ENCODE peak calls at places on chromosomes 5 and 9, in seven cellular contexts. L is GM23248; M is skeletal muscle cell; N is CD8-positive, alpha-beta T cell; I is kidney epithelial cell; D is Jurkat, Clone E6-1; U is Karpas-422. E is an unnamed sample.

GRCh38 chr5:148620696-148621095 is 33.6 kb downstream of the HTR4 start:
- DNase-seq in L (no peak), M (no peak), N (no peak), I (no peak), D (peak), U (no peak), E (no peak)

GRCh38 chr9:99105152-99106043 is 485 bp downstream of the TGFBR1 start:
- DNase-seq in L (peak), M (peak), N (peak), I (no peak), D (no peak), U (peak), E (no peak)

GRCh38 chr5:124713595-124713994 is 32.8 kb downstream of the ZNF608 start:
- DNase-seq in L (no peak), M (no peak), N (no peak), I (no peak), D (no peak), U (no peak), E (no peak)

GRCh38 chr5:141439411-141440141 is 9.3 kb downstream of the PCDHGA12 start:
- DNase-seq in L (peak), M (no peak), N (no peak), I (no peak), D (no peak), U (no peak), E (no peak)

GRCh38 chr5:54292866-54293265 is 17.5 kb downstream of the ARL15 start:
- DNase-seq in L (no peak), M (no peak), N (no peak), I (no peak), D (no peak), U (no peak), E (no peak)

GRCh38 chr5:35622974-35623373 is 5.3 kb downstream of the SPEF2 start:
- DNase-seq in L (no peak), M (no peak), N (no peak), I (no peak), D (no peak), U (no peak), E (no peak)

GRCh38 chr9:121281614-121282291 is 13.8 kb downstream of the GSN start:
- DNase-seq in L (peak), M (no peak), N (no peak), I (peak), D (no peak), U (no peak), E (no peak)

GRCh38 chr9:76980566-76980965 is 38.9 kb upstream of the FOXB2 start:
- DNase-seq in L (no peak), M (no peak), N (no peak), I (no peak), D (no peak), U (no peak), E (no peak)

GRCh38 chr9:79639354-79639753 is 67.6 kb downstream of the TLE4 start:
- DNase-seq in L (peak), M (no peak), N (no peak), I (no peak), D (no peak), U (no peak), E (no peak)

GRCh38 chr5:174311531-174312269 is 266.2 kb downstream of the NSG2 start:
- DNase-seq in L (peak), M (no peak), N (peak), I (no peak), D (peak), U (peak), E (no peak)

GRCh38 chr5:172584638-172585037 is 56.4 kb upstream of the NEURL1B start:
- DNase-seq in L (no peak), M (no peak), N (no peak), I (no peak), D (no peak), U (no peak), E (no peak)

GRCh38 chr5:93360436-93361100 is 220.5 kb downstream of the NR2F1-AS1 start:
- DNase-seq in L (no peak), M (no peak), N (no peak), I (no peak), D (no peak), U (no peak), E (no peak)

GRCh38 chr5:9099681-9100080 is 446.2 kb downstream of the SEMA5A start:
- DNase-seq in L (no peak), M (no peak), N (no peak), I (no peak), D (no peak), U (no peak), E (no peak)

GRCh38 chr9:468766-469496 is 254.3 kb downstream of the DOCK8 start:
- DNase-seq in L (no peak), M (no peak), N (no peak), I (no peak), D (no peak), U (peak), E (no peak)

GRCh38 chr5:125337222-125337768 is 590.9 kb upstream of the ZNF608 start:
- DNase-seq in L (no peak), M (no peak), N (no peak), I (no peak), D (no peak), U (no peak), E (no peak)

GRCh38 chr9:106019017-106019692 is 324.8 kb downstream of the TMEM38B start:
- DNase-seq in L (no peak), M (no peak), N (no peak), I (no peak), D (no peak), U (no peak), E (no peak)

GRCh38 chr5:54900906-54901725 is 84.3 kb downstream of the ESM1 start:
- DNase-seq in L (peak), M (peak), N (no peak), I (peak), D (no peak), U (no peak), E (no peak)

GRCh38 chr9:38047301-38048251 is 21.5 kb downstream of the SHB start:
- DNase-seq in L (peak), M (no peak), N (no peak), I (peak), D (peak), U (no peak), E (peak)

GRCh38 chr9:111839387-111839786 is 44.6 kb upstream of the SHOC1 start:
- DNase-seq in L (peak), M (peak), N (no peak), I (no peak), D (no peak), U (no peak), E (no peak)

GRCh38 chr9:124260769-124261603 is 3.2 kb downstream of the NEK6 start:
- DNase-seq in L (peak), M (no peak), N (no peak), I (no peak), D (no peak), U (peak), E (no peak)

DNA sequence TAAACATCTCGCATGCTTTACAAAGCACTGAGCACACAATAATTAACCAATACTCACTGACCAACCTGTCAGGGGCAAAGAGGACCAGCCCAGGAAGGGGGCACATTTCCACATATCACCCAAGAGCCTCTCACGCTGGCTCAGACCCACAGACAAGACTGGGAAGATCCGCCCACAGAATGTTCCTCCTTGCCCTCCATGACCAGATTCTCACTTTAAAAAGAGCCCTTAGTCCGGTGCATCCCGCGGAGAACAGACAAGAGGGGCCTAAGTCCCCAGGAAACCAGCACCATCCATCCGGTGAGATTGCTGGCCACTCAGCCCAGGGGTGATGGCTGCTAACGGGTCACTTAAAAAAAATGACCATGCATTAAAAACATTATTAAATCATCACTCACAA is 32.9 kb downstream of the SEMA4D start:
- DNase-seq in L (no peak), M (no peak), N (no peak), I (no peak), D (no peak), U (no peak), E (no peak)
- H3K4me3 ChIP-seq in L (no peak), M (no peak), N (no peak), I (no peak), D (no peak), U (no peak), E (no peak)

GRCh38 chr5:155729684-155730059 is 597.3 kb upstream of the SGCD start:
- DNase-seq in L (peak), M (no peak), N (no peak), I (no peak), D (no peak), U (no peak), E (no peak)
- H3K4me3 ChIP-seq in L (peak), M (no peak), N (no peak), I (no peak), D (no peak), U (no peak), E (no peak)

GRCh38 chr5:41306005-41306404 is 92.7 kb upstream of the C6 start:
- DNase-seq in L (no peak), M (no peak), N (no peak), I (no peak), D (no peak), U (no peak), E (no peak)
- H3K4me3 ChIP-seq in L (no peak), M (no peak), N (no peak), I (no peak), D (no peak), U (no peak), E (no peak)

GRCh38 chr9:20604561-20604960 is 17.7 kb downstream of the MLLT3 start:
- DNase-seq in L (peak), M (no peak), N (no peak), I (no peak), D (no peak), U (no peak), E (no peak)

GRCh38 chr9:20598367-20598766 is 23.9 kb downstream of the MLLT3 start:
- DNase-seq in L (no peak), M (no peak), N (no peak), I (no peak), D (no peak), U (no peak), E (no peak)

GRCh38 chr9:20599195-20599594 is 23.1 kb downstream of the MLLT3 start:
- DNase-seq in L (peak), M (no peak), N (no peak), I (no peak), D (no peak), U (no peak), E (no peak)

GRCh38 chr9:20603524-20604268 is 18.6 kb downstream of the MLLT3 start:
- DNase-seq in L (peak), M (no peak), N (no peak), I (no peak), D (no peak), U (no peak), E (no peak)

GRCh38 chr9:20601292-20601691 is 21.0 kb downstream of the MLLT3 start:
- DNase-seq in L (no peak), M (no peak), N (no peak), I (no peak), D (no peak), U (no peak), E (no peak)
- H3K4me3 ChIP-seq in L (no peak), M (no peak), N (no peak), I (no peak), D (no peak), U (no peak), E (no peak)

DNA sequence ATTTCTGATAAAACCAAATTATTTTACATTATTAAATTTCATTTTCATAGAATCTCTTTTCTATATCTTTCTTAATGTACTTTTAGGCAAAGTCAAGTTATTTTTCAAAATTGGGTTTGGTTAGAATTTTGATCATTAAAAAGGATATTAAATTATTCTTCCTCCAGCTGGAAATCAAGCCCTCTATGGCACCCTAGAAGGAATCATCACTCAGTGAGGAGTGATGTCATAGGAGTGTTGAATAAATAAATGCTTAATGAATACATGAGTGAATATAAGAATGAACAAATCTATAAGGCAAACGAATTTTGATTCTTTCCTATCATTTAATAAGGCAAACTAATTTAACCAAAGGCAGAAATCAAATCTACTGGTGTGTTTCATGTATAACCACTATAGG is 639.9 kb downstream of the PDE4D start:
- DNase-seq in L (no peak), M (no peak), N (no peak), I (no peak), D (no peak), U (no peak), E (no peak)
- H3K4me3 ChIP-seq in L (no peak), M (no peak), N (no peak), I (no peak), D (no peak), U (no peak), E (no peak)

GRCh38 chr5:126428421-126428820 is 5.2 kb downstream of the GRAMD2B start:
- DNase-seq in L (no peak), M (no peak), N (no peak), I (no peak), D (no peak), U (no peak), E (no peak)
- H3K4me3 ChIP-seq in L (no peak), M (no peak), N (no peak), I (no peak), D (no peak), U (no peak), E (no peak)

GRCh38 chr9:35771524-35771923 is 17.4 kb upstream of the MSMP start:
- DNase-seq in L (peak), M (no peak), N (no peak), I (no peak), D (no peak), U (no peak), E (no peak)
- H3K4me3 ChIP-seq in L (no peak), M (no peak), N (no peak), I (no peak), D (no peak), U (no peak), E (no peak)

DNA sequence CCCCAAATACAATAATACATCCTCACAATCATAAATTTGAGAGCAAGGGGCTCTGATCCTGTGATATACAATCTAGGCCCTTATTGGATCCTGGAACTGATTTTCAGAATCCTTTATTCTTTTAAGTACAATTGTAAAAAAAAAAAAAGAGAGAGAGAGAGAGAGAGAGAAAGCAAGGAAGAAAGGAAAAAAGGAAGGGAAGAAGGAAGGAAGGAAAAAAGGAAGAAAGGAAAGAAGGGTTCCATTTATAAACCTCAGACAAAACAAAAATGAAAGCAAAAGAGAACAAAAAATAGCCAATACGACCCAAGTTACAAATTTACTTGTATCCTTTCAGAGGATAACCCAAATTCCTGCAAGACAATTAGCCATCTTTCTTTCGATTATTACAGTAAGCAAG is 543.1 kb downstream of the RAB3C start:
- DNase-seq in L (peak), M (no peak), N (no peak), I (no peak), D (no peak), U (no peak), E (no peak)
- H3K4me3 ChIP-seq in L (peak), M (no peak), N (no peak), I (no peak), D (no peak), U (no peak), E (no peak)

GRCh38 chr9:133237271-133237731 is 28.3 kb upstream of the OBP2B start:
- DNase-seq in L (peak), M (peak), N (no peak), I (no peak), D (no peak), U (no peak), E (no peak)
- H3K4me3 ChIP-seq in L (no peak), M (no peak), N (no peak), I (no peak), D (no peak), U (no peak), E (no peak)

E was measured in HFF-Myc.